ENCODE peak calls at places on chromosomes 11 and 22, in ten cellular contexts. One of them, this sample, is unnamed.

GRCh38 chr11:127632546-127632945 is 632.0 kb upstream of the KIRREL3 start:
- DNase-seq in fibroblast of the aortic adventitia: no peak
- DNase-seq in OCI-LY7: no peak
- DNase-seq in endothelial cell: no peak
- DNase-seq in A673: no peak
- DNase-seq in BJ: no peak
- DNase-seq in brain microvascular endothelial cell: no peak
- DNase-seq in progenitor cell of endocrine pancreas: no peak
- DNase-seq in fibroblast of pulmonary artery: no peak
- DNase-seq in endothelial cell of umbilical vein: no peak
- DNase-seq in this sample: no peak

GRCh38 chr22:23107487-23108323 is 34.1 kb downstream of the RSPH14 start:
- DNase-seq in fibroblast of the aortic adventitia: no peak
- DNase-seq in OCI-LY7: no peak
- DNase-seq in endothelial cell: no peak
- DNase-seq in A673: no peak
- DNase-seq in BJ: no peak
- DNase-seq in brain microvascular endothelial cell: no peak
- DNase-seq in progenitor cell of endocrine pancreas: no peak
- DNase-seq in fibroblast of pulmonary artery: no peak
- DNase-seq in endothelial cell of umbilical vein: no peak
- DNase-seq in this sample: no peak

GRCh38 chr11:6388747-6389146 is 1.5 kb upstream of the SMPD1 start:
- DNase-seq in fibroblast of the aortic adventitia: no peak
- DNase-seq in OCI-LY7: no peak
- DNase-seq in endothelial cell: no peak
- DNase-seq in A673: no peak
- DNase-seq in BJ: no peak
- DNase-seq in brain microvascular endothelial cell: no peak
- DNase-seq in progenitor cell of endocrine pancreas: no peak
- DNase-seq in fibroblast of pulmonary artery: no peak
- DNase-seq in endothelial cell of umbilical vein: peak; percentile 9
- DNase-seq in this sample: no peak

GRCh38 chr11:95487391-95487790 is 256.4 kb upstream of the SESN3 start:
- DNase-seq in fibroblast of the aortic adventitia: peak; percentile 26
- DNase-seq in OCI-LY7: no peak
- DNase-seq in endothelial cell: no peak
- DNase-seq in A673: no peak
- DNase-seq in BJ: no peak
- DNase-seq in brain microvascular endothelial cell: no peak
- DNase-seq in progenitor cell of endocrine pancreas: no peak
- DNase-seq in fibroblast of pulmonary artery: no peak
- DNase-seq in endothelial cell of umbilical vein: no peak
- DNase-seq in this sample: no peak

GRCh38 chr11:69598147-69598546 is 42.8 kb upstream of the CCND1 start:
- DNase-seq in fibroblast of the aortic adventitia: no peak
- DNase-seq in OCI-LY7: peak; percentile 36
- DNase-seq in endothelial cell: no peak
- DNase-seq in A673: peak; percentile 54
- DNase-seq in BJ: no peak
- DNase-seq in brain microvascular endothelial cell: no peak
- DNase-seq in progenitor cell of endocrine pancreas: no peak
- DNase-seq in fibroblast of pulmonary artery: no peak
- DNase-seq in endothelial cell of umbilical vein: peak; percentile 5
- DNase-seq in this sample: no peak

GRCh38 chr11:18776324-18776723 is 15.3 kb downstream of the PTPN5 start:
- DNase-seq in fibroblast of the aortic adventitia: no peak
- DNase-seq in OCI-LY7: no peak
- DNase-seq in endothelial cell: no peak
- DNase-seq in A673: no peak
- DNase-seq in BJ: no peak
- DNase-seq in brain microvascular endothelial cell: no peak
- DNase-seq in progenitor cell of endocrine pancreas: no peak
- DNase-seq in fibroblast of pulmonary artery: no peak
- DNase-seq in endothelial cell of umbilical vein: no peak
- DNase-seq in this sample: no peak

GRCh38 chr22:46829140-46829891 is 66.9 kb downstream of the TBC1D22A start:
- DNase-seq in fibroblast of the aortic adventitia: peak; percentile 97
- DNase-seq in OCI-LY7: no peak
- DNase-seq in endothelial cell: no peak
- DNase-seq in A673: peak; percentile 85
- DNase-seq in BJ: peak; percentile 91
- DNase-seq in brain microvascular endothelial cell: peak; percentile 78
- DNase-seq in progenitor cell of endocrine pancreas: no peak
- DNase-seq in fibroblast of pulmonary artery: peak; percentile 91
- DNase-seq in endothelial cell of umbilical vein: peak; percentile 92
- DNase-seq in this sample: peak; percentile 85

GRCh38 chr11:112321521-112322172 is 61.0 kb upstream of the PLET1 start:
- DNase-seq in fibroblast of the aortic adventitia: peak; percentile 68
- DNase-seq in OCI-LY7: no peak
- DNase-seq in endothelial cell: no peak
- DNase-seq in A673: peak; percentile 89
- DNase-seq in BJ: peak; percentile 63
- DNase-seq in brain microvascular endothelial cell: peak; percentile 32
- DNase-seq in progenitor cell of endocrine pancreas: no peak
- DNase-seq in fibroblast of pulmonary artery: peak; percentile 92
- DNase-seq in endothelial cell of umbilical vein: no peak
- DNase-seq in this sample: peak; percentile 64

GRCh38 chr11:118135796-118136165 is 16.8 kb downstream of the SCN4B start:
- DNase-seq in fibroblast of the aortic adventitia: no peak
- DNase-seq in OCI-LY7: no peak
- DNase-seq in endothelial cell: no peak
- DNase-seq in A673: no peak
- DNase-seq in BJ: no peak
- DNase-seq in brain microvascular endothelial cell: no peak
- DNase-seq in progenitor cell of endocrine pancreas: no peak
- DNase-seq in fibroblast of pulmonary artery: no peak
- DNase-seq in endothelial cell of umbilical vein: no peak
- DNase-seq in this sample: no peak

GRCh38 chr11:118135051-118135795 is 17.4 kb downstream of the SCN4B start:
- DNase-seq in fibroblast of the aortic adventitia: no peak
- DNase-seq in OCI-LY7: no peak
- DNase-seq in endothelial cell: no peak
- DNase-seq in A673: no peak
- DNase-seq in BJ: no peak
- DNase-seq in brain microvascular endothelial cell: no peak
- DNase-seq in progenitor cell of endocrine pancreas: no peak
- DNase-seq in fibroblast of pulmonary artery: no peak
- DNase-seq in endothelial cell of umbilical vein: no peak
- DNase-seq in this sample: no peak

GRCh38 chr11:118129475-118130196 is 23.0 kb downstream of the SCN4B start:
- DNase-seq in fibroblast of the aortic adventitia: peak; percentile 3
- DNase-seq in OCI-LY7: no peak
- DNase-seq in endothelial cell: no peak
- DNase-seq in A673: no peak
- DNase-seq in BJ: no peak
- DNase-seq in brain microvascular endothelial cell: no peak
- DNase-seq in progenitor cell of endocrine pancreas: no peak
- DNase-seq in fibroblast of pulmonary artery: no peak
- DNase-seq in endothelial cell of umbilical vein: no peak
- DNase-seq in this sample: no peak

GRCh38 chr11:118133816-118134215 is 18.8 kb downstream of the SCN4B start:
- DNase-seq in fibroblast of the aortic adventitia: no peak
- DNase-seq in OCI-LY7: no peak
- DNase-seq in endothelial cell: no peak
- DNase-seq in A673: no peak
- DNase-seq in BJ: no peak
- DNase-seq in brain microvascular endothelial cell: no peak
- DNase-seq in progenitor cell of endocrine pancreas: no peak
- DNase-seq in fibroblast of pulmonary artery: no peak
- DNase-seq in endothelial cell of umbilical vein: no peak
- DNase-seq in this sample: no peak

DNA sequence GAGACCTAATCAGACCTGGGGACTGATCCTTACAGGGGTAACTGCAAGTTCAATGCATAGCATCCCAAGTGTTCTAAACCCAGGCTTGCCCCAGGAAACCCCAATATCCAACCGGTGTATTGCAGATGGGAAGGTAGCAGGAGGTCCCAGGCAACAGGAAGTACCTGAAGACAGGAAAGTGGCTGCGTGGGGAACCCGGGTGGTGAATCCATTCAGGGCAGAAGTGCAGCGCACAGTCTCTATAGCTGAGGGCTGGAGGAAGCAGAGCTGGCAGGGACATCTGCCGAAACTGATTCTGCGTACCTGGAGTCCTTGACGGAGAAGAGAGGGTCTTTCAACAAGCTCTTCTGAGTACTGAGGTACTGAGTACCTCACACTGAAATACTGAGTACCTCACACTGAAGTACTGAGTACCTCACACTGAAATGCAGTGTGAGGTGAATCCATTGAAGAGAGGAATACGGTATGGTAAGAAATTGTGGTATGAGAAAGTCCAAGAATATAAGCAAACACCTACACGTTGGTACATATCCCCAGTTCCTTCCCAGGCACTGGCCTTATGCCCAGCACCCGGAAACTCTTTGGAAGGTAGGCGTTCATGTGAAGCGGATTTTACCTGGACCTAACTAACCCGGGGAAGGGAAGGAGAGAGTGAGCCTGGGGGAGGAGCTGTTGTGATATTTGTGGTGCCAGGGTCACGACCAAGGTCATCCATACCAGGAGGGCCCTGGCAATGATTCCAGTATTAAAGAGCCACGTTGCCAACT is 20.1 kb downstream of the SCN4B start:
- DNase-seq in fibroblast of the aortic adventitia: no peak
- DNase-seq in OCI-LY7: no peak
- DNase-seq in endothelial cell: no peak
- DNase-seq in A673: no peak
- DNase-seq in BJ: no peak
- DNase-seq in brain microvascular endothelial cell: no peak
- DNase-seq in progenitor cell of endocrine pancreas: no peak
- DNase-seq in fibroblast of pulmonary artery: no peak
- DNase-seq in endothelial cell of umbilical vein: no peak
- DNase-seq in this sample: no peak
- TF ChIP-seq CTCF in fibroblast of the aortic adventitia: no peak
- TF ChIP-seq CTCF in OCI-LY7: no peak
- TF ChIP-seq CTCF in endothelial cell: no peak
- TF ChIP-seq CTCF in A673: no peak
- TF ChIP-seq CTCF in BJ: no peak
- TF ChIP-seq CTCF in brain microvascular endothelial cell: no peak
- TF ChIP-seq CTCF in progenitor cell of endocrine pancreas: no peak
- TF ChIP-seq CTCF in fibroblast of pulmonary artery: no peak
- TF ChIP-seq CTCF in endothelial cell of umbilical vein: no peak
- TF ChIP-seq CTCF in this sample: no peak

DNA sequence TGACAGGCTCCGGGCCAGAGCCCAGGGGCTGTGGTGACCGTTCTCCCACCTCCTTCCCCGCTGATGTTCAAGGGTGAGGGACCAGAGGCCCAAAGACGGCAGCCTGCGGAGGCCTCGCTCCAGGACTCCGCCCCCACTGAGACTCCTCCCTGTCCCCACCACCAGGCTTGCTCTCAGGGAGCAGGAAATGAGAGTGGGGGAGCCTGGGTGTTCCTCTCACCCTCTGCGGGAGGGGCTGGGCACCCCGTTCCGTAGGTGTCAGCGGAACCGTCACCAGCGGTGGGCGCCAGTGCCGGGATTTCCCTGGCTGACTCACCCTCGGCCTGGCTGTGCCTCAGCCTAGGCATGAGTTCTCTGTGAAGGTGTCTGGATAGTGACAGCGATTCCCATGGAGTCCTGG is 15.7 kb downstream of the DAGLA start:
- DNase-seq in fibroblast of the aortic adventitia: peak; percentile 59
- DNase-seq in OCI-LY7: no peak
- DNase-seq in endothelial cell: no peak
- DNase-seq in A673: peak; percentile 78
- DNase-seq in BJ: peak; percentile 29
- DNase-seq in brain microvascular endothelial cell: peak; percentile 75
- DNase-seq in progenitor cell of endocrine pancreas: no peak
- DNase-seq in fibroblast of pulmonary artery: peak; percentile 61
- DNase-seq in endothelial cell of umbilical vein: peak; percentile 71
- DNase-seq in this sample: peak; percentile 14
- TF ChIP-seq CTCF in fibroblast of the aortic adventitia: no peak
- TF ChIP-seq CTCF in OCI-LY7: no peak
- TF ChIP-seq CTCF in endothelial cell: no peak
- TF ChIP-seq CTCF in A673: no peak
- TF ChIP-seq CTCF in BJ: peak; percentile 28
- TF ChIP-seq CTCF in brain microvascular endothelial cell: peak; percentile 36
- TF ChIP-seq CTCF in progenitor cell of endocrine pancreas: no peak
- TF ChIP-seq CTCF in fibroblast of pulmonary artery: no peak
- TF ChIP-seq CTCF in endothelial cell of umbilical vein: peak; percentile 7
- TF ChIP-seq CTCF in this sample: no peak

DNA sequence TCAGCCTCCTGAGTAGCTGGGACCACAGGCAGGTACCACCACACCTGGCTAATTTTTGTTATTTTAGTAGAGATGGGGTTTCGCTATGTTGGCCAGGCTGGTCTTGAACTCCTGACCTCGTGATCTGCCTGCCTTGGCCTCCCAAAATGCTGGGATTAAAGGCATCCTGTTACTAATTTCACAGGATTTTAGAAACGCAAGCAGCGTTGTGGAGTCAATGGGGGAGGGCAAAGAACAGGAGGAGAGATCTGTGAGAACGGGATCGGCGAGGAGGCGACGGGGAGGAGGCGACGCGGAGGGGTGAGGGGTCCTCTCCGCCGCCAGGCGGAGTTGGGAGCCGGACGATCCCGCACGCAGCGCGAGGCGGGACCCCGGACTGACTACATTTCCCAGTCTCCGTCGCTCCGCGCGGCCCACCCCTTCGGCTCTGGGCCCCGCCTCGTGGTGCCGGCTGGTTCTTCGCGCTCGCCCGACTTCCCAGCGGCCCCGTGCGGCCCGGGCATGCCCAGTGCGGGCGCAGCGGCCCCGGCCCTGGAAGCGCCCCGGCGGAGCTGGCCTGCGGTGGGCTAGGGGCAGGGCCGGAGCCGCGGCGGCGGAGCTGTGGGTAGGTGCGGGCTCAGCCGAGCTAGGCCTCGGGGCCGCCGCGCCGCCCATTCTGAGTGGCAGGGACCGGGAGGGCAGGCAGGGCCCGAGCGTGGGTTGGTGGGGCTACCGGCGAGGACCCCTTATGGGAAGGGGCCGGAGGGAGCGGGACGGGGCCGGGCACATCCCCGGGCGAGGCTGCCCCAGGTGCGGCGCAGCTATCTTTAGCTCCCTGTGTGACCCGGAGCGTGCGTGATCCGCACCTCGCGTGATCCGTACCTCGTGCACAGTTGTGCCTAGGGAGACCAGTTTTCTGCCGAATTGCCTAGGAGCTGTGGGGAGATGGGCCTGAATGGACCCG is at the start of gene EI24:
- DNase-seq in fibroblast of the aortic adventitia: peak; percentile 88
- DNase-seq in OCI-LY7: peak; percentile 93
- DNase-seq in endothelial cell: peak; percentile 95
- DNase-seq in A673: peak; percentile 98
- DNase-seq in BJ: peak; percentile 50
- DNase-seq in brain microvascular endothelial cell: peak; percentile 86
- DNase-seq in progenitor cell of endocrine pancreas: peak; percentile 89
- DNase-seq in fibroblast of pulmonary artery: peak; percentile 93
- DNase-seq in endothelial cell of umbilical vein: peak; percentile 92
- DNase-seq in this sample: peak; percentile 61
- TF ChIP-seq CTCF in fibroblast of the aortic adventitia: peak; percentile 80
- TF ChIP-seq CTCF in OCI-LY7: peak; percentile 64
- TF ChIP-seq CTCF in endothelial cell: peak; percentile 70
- TF ChIP-seq CTCF in A673: peak; percentile 79
- TF ChIP-seq CTCF in BJ: peak; percentile 82
- TF ChIP-seq CTCF in brain microvascular endothelial cell: peak; percentile 79
- TF ChIP-seq CTCF in progenitor cell of endocrine pancreas: peak; percentile 76
- TF ChIP-seq CTCF in fibroblast of pulmonary artery: peak; percentile 62
- TF ChIP-seq CTCF in endothelial cell of umbilical vein: peak; percentile 86
- TF ChIP-seq CTCF in this sample: peak; percentile 74

DNA sequence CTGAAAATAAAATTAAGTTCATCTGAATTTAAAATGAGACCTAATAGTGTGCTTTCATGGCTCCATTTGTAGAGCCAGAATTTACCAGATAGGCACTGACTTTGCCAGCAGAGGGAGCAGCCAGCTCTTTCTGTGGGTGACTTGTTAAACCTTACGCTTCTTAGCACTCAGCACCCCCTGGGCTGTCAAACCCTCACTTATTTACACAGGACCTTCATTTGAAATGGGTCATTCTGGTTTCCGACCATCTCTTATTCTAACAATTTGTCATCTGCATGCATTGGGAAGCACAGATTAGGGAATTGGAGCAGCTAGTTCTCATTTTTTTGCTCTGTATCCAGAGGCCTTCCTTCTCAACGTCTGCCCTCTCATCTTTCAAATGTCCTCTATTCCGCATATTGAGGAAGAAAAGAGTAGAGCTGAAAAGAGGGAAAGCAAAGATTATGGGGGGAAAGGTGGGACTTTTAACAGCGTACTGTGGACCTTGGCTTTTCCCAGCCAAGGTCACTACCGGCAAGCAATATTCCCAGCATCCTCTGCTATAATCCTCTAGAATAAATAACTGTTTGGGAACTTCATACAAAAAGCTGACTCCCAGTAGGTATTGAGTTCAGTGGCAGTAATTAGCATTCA is 3.1 kb downstream of the ASRGL1 start:
- DNase-seq in fibroblast of the aortic adventitia: peak; percentile 55
- DNase-seq in OCI-LY7: peak; percentile 58
- DNase-seq in endothelial cell: peak; percentile 50
- DNase-seq in A673: peak; percentile 79
- DNase-seq in BJ: no peak
- DNase-seq in brain microvascular endothelial cell: peak; percentile 52
- DNase-seq in progenitor cell of endocrine pancreas: no peak
- DNase-seq in fibroblast of pulmonary artery: peak; percentile 64
- DNase-seq in endothelial cell of umbilical vein: peak; percentile 76
- DNase-seq in this sample: peak; percentile 5
- TF ChIP-seq CTCF in fibroblast of the aortic adventitia: peak; percentile 71
- TF ChIP-seq CTCF in OCI-LY7: peak; percentile 81
- TF ChIP-seq CTCF in endothelial cell: peak; percentile 37
- TF ChIP-seq CTCF in A673: peak; percentile 90
- TF ChIP-seq CTCF in BJ: peak; percentile 82
- TF ChIP-seq CTCF in brain microvascular endothelial cell: peak; percentile 87
- TF ChIP-seq CTCF in progenitor cell of endocrine pancreas: peak; percentile 66
- TF ChIP-seq CTCF in fibroblast of pulmonary artery: peak; percentile 84
- TF ChIP-seq CTCF in endothelial cell of umbilical vein: peak; percentile 74
- TF ChIP-seq CTCF in this sample: peak; percentile 79

This sample was measured in AG09309.